ENCODE peak calls at places on chromosome 9, in four cellular contexts. A, I, P and E are unnamed samples.
A peak's percentile ranks its signal among the peaks of the same experiment; 100 is the strongest.

GRCh38 chr9:129313331-129313955 is 135.4 kb upstream of the IER5L start:
- DNase-seq in P (no peak), I (no peak), A (no peak), E (no peak)

GRCh38 chr9:97983524-97984187 is 515 bp downstream of the ANP32B start:
- DNase-seq in P (peak; percentile 37), A (no peak), I (peak; percentile 69), E (peak; percentile 68)

GRCh38 chr9:13500034-13500433 is 220.5 kb upstream of the MPDZ start:
- DNase-seq in P (no peak), I (no peak), A (no peak), E (no peak)

GRCh38 chr9:3963266-3964019 is 336.4 kb downstream of the GLIS3 start:
- DNase-seq in A (no peak), P (no peak), I (no peak), E (no peak)

GRCh38 chr9:6925841-6926240 is 168.1 kb downstream of the KDM4C start:
- DNase-seq in P (no peak), A (no peak), I (no peak), E (no peak)

GRCh38 chr9:2157277-2158105 is 142.3 kb downstream of the SMARCA2 start:
- DNase-seq in P (no peak), A (no peak), I (no peak), E (peak; percentile 18)

GRCh38 chr9:68964765-68965164 is 49.1 kb downstream of the PRKACG start:
- DNase-seq in I (no peak), A (no peak), P (no peak), E (no peak)

GRCh38 chr9:7226007-7226670 is 468.4 kb downstream of the KDM4C start:
- DNase-seq in A (no peak), P (no peak), I (no peak), E (no peak)

GRCh38 chr9:127444921-127445850 is 6.0 kb downstream of the RPL12 start:
- DNase-seq in P (no peak), I (no peak), A (no peak), E (no peak)

GRCh38 chr9:22452415-22453010 is 5.9 kb downstream of the DMRTA1 start:
- DNase-seq in P (no peak), A (peak; percentile 29), I (no peak), E (peak; percentile 54)

GRCh38 chr9:114204265-114204664 is 48.9 kb downstream of the COL27A1 start:
- DNase-seq in P (no peak), A (no peak), I (no peak), E (no peak)

GRCh38 chr9:93815135-93815534 is 140.0 kb downstream of the BARX1 start:
- DNase-seq in A (no peak), P (no peak), I (no peak), E (no peak)

GRCh38 chr9:105141448-105142101 is 102.9 kb upstream of the SLC44A1 start:
- DNase-seq in I (no peak), A (no peak), P (no peak), E (no peak)

GRCh38 chr9:134915046-134915930 is 2.4 kb downstream of the FCN1 start:
- DNase-seq in A (no peak), P (no peak), I (no peak), E (no peak)

GRCh38 chr9:133642708-133643361 is 6.7 kb downstream of the DBH start:
- DNase-seq in A (no peak), P (no peak), I (no peak), E (no peak)

GRCh38 chr9:125066839-125067619 is 76.3 kb downstream of the SCAI start:
- DNase-seq in I (no peak), A (no peak), P (no peak), E (no peak)

GRCh38 chr9:128683340-128684064 is 5.5 kb upstream of the SET start:
- DNase-seq in A (no peak), P (no peak), I (peak; percentile 19), E (peak; percentile 77)

GRCh38 chr9:70574222-70574837 is 159.9 kb upstream of the KLF9 start:
- DNase-seq in A (no peak), P (no peak), I (no peak), E (no peak)

GRCh38 chr9:121929893-121930875 is 162.9 kb downstream of the TTLL11 start:
- DNase-seq in P (no peak), A (peak; percentile 10), I (peak; percentile 14), E (no peak)

GRCh38 chr9:5671711-5672353 is 42.9 kb downstream of the RIC1 start:
- DNase-seq in I (no peak), P (no peak), A (peak; percentile 78), E (no peak)

GRCh38 chr9:73714294-73714693 is 562.6 kb downstream of the ANXA1 start:
- DNase-seq in P (no peak), A (no peak), I (no peak), E (no peak)

GRCh38 chr9:129703667-129704355 is 38.4 kb downstream of the PRRX2 start:
- DNase-seq in P (no peak), I (no peak), A (no peak), E (peak; percentile 30)

GRCh38 chr9:133737071-133737773 is 930 bp downstream of the SARDH start:
- DNase-seq in A (no peak), I (no peak), P (no peak), E (no peak)

GRCh38 chr9:128702949-128703615 is 779 bp downstream of the PKN3 start:
- DNase-seq in I (peak; percentile 82), P (peak; percentile 64), A (no peak), E (no peak)

GRCh38 chr9:91245432-91246313 is 116.0 kb downstream of the AUH start:
- DNase-seq in A (no peak), I (peak; percentile 10), P (no peak), E (no peak)

DNA sequence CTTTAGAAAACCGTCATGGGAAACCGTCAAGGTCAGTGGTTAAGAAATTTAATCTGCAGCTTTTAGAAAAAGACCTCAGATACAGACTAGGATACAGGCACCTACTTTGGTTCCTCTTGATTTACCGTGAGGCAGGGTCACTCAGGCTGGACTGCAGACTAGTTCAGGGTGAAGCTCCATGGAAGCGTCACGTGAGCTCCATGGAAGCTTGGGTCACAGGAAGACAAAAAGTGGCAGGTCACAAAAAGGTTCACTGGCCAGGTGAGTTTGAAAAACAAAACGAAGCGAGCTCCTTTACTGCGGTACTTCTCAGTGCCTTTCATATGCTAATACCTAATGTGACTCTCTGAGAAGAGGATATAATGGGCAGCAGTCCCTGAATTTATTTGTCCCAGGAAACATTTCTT is 43.0 kb downstream of the PRRC2B start:
- DNase-seq in P (no peak), I (no peak), A (no peak), E (no peak)
- TF ChIP-seq POLR2AphosphoS5 in P (no peak), I (no peak), A (no peak), E (no peak)

GRCh38 chr9:35609001-35609819 is 4.1 kb downstream of the TESK1 start:
- DNase-seq in I (no peak), A (no peak), P (no peak), E (no peak)
- TF ChIP-seq POLR2AphosphoS5 in I (no peak), A (no peak), P (no peak), E (no peak)

GRCh38 chr9:99180199-99180598 is 41.5 kb downstream of the ALG2 start:
- DNase-seq in P (no peak), I (no peak), A (no peak), E (no peak)

GRCh38 chr9:99183616-99184015 is 38.1 kb downstream of the ALG2 start:
- DNase-seq in A (no peak), P (no peak), I (no peak), E (no peak)

GRCh38 chr9:99181206-99181605 is 40.5 kb downstream of the ALG2 start:
- DNase-seq in P (no peak), I (no peak), A (no peak), E (no peak)

GRCh38 chr9:99180662-99181061 is 41.1 kb downstream of the ALG2 start:
- DNase-seq in P (no peak), A (no peak), I (no peak), E (no peak)

DNA sequence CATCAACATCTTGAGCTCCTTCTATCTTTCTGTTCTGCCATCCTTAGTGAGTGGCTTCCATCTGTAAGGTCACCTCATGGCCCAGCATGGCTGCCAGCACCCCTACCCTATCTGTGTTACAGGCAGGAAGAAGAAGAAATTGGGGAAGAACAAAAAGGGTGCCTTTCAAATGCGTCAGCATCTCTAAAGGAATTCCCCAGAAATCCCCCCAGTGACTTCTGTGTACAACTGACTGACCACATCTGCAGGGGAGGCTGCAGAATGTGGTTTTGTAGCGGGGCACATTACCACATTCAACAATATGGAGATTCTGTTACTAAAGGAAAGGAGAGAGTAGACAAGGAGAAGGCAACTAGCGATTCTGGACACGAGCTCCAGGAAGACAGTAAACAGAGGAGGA is 40.1 kb downstream of the ALG2 start:
- DNase-seq in A (no peak), I (no peak), P (no peak), E (no peak)
- TF ChIP-seq POLR2AphosphoS5 in A (no peak), I (no peak), P (no peak), E (no peak)

GRCh38 chr9:136655244-136656225 is 7.2 kb upstream of the EGFL7 start:
- DNase-seq in I (no peak), P (no peak), A (no peak), E (no peak)
- TF ChIP-seq POLR2AphosphoS5 in I (no peak), P (no peak), A (no peak), E (peak; percentile 37)